ENCODE peak calls at places on chromosomes 16 and 17, in five cellular contexts. C, Z, R, W and Q are unnamed samples.

GRCh38 chr17:14813649-14814048 is 451.5 kb downstream of the PMP22 start:
- DNase-seq in C (no peak), Z (no peak), R (peak; percentile 39), W (no peak), Q (no peak)

GRCh38 chr17:68868708-68869107 is 86.5 kb downstream of the ABCA8 start:
- DNase-seq in C (no peak), Z (peak; percentile 32), R (no peak), W (no peak), Q (no peak)

GRCh38 chr17:21201302-21201602 is 12.7 kb downstream of the TMEM11 start:
- DNase-seq in C (no peak), Z (no peak), R (no peak), W (no peak), Q (no peak)

GRCh38 chr16:68005786-68006286 is 6.6 kb upstream of the DPEP2 start:
- DNase-seq in C (peak; percentile 43), Z (no peak), R (peak; percentile 81), W (no peak), Q (no peak)

GRCh38 chr16:15725641-15726240 is 75.7 kb downstream of the NDE1 start:
- DNase-seq in C (no peak), Z (no peak), R (no peak), W (no peak), Q (no peak)

GRCh38 chr16:73847090-73847489 is 449.5 kb upstream of the PSMD7 start:
- DNase-seq in C (no peak), Z (no peak), R (no peak), W (no peak), Q (no peak)

GRCh38 chr17:19456016-19456927 is 45.2 kb downstream of the RNF112 start:
- DNase-seq in C (no peak), Z (no peak), R (no peak), W (no peak), Q (no peak)

GRCh38 chr16:67167588-67167987 is 2.8 kb upstream of the NOL3 start:
- DNase-seq in C (no peak), Z (no peak), R (no peak), W (no peak), Q (no peak)

GRCh38 chr17:46719889-46720288 is 98.6 kb downstream of the WNT3 start:
- DNase-seq in C (no peak), Z (no peak), R (no peak), W (no peak), Q (no peak)

GRCh38 chr16:12704492-12705111 is 99.1 kb downstream of the CPPED1 start:
- DNase-seq in C (no peak), Z (no peak), R (no peak), W (no peak), Q (no peak)

GRCh38 chr17:80103686-80104085 is 2.3 kb downstream of the GAA start:
- DNase-seq in C (no peak), Z (no peak), R (peak; percentile 30), W (no peak), Q (no peak)

GRCh38 chr16:19119564-19119963 is 5.8 kb downstream of the ITPRIPL2 start:
- DNase-seq in C (no peak), Z (peak; percentile 85), R (no peak), W (peak; percentile 40), Q (no peak)

GRCh38 chr16:49437344-49437743 is 63.7 kb downstream of the C16orf78 start:
- DNase-seq in C (no peak), Z (no peak), R (no peak), W (no peak), Q (no peak)

GRCh38 chr16:49075709-49076108 is 205.9 kb downstream of the CBLN1 start:
- DNase-seq in C (no peak), Z (no peak), R (no peak), W (no peak), Q (no peak)

GRCh38 chr16:80459331-80459777 is 81.4 kb upstream of the DYNLRB2 start:
- DNase-seq in C (no peak), Z (peak; percentile 82), R (no peak), W (no peak), Q (no peak)

GRCh38 chr16:78608305-78608776 is 508.9 kb downstream of the WWOX start:
- DNase-seq in C (no peak), Z (no peak), R (no peak), W (no peak), Q (no peak)

GRCh38 chr17:48322060-48322459 is 108.0 kb downstream of the SKAP1 start:
- DNase-seq in C (no peak), Z (no peak), R (no peak), W (no peak), Q (no peak)

GRCh38 chr17:46726106-46726670 is 92.3 kb downstream of the WNT3 start:
- DNase-seq in C (no peak), Z (peak; percentile 63), R (no peak), W (no peak), Q (no peak)

GRCh38 chr17:77164483-77165030 is 23.8 kb downstream of the SEC14L1 start:
- DNase-seq in C (no peak), Z (peak; percentile 53), R (no peak), W (peak; percentile 97), Q (no peak)

GRCh38 chr17:65039349-65039988 is 17.1 kb downstream of the GNA13 start:
- DNase-seq in C (peak; percentile 91), Z (no peak), R (no peak), W (no peak), Q (no peak)

GRCh38 chr16:48158296-48158695 is 2.5 kb upstream of the ABCC12 start:
- DNase-seq in C (no peak), Z (peak; percentile 91), R (no peak), W (peak; percentile 37), Q (no peak)

GRCh38 chr16:68364601-68364998 is 53.8 kb downstream of the PRMT7 start:
- DNase-seq in C (no peak), Z (peak; percentile 23), R (no peak), W (no peak), Q (peak; percentile 94)

DNA sequence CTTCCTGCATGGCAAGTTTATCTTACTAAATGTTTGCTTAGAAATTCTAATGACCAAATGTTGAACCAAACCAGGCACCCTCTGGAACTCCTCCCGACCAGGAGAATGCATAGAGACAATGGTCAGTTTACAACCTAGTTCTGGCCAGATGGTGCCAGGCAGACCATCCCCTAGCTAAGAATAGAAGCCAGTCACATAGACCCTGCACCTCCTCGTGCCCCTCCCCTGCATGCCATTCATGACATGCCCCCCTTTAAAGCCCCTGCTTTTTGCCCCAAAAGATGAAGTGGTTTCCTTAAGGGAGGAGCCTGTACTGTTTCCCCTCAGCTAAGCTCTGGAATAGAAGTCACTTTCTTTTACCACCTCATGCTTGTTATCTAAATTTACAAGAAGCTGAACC is 6.6 kb upstream of the CPHXL start:
- DNase-seq in C (no peak), Z (no peak), R (no peak), W (no peak), Q (no peak)
- H3K27ac ChIP-seq in C (no peak overlapping the region), Z (no peak overlapping the region), R (peak overlapping the region; percentile 47), W (no peak overlapping the region), Q (peak overlapping the region; percentile 46)

DNA sequence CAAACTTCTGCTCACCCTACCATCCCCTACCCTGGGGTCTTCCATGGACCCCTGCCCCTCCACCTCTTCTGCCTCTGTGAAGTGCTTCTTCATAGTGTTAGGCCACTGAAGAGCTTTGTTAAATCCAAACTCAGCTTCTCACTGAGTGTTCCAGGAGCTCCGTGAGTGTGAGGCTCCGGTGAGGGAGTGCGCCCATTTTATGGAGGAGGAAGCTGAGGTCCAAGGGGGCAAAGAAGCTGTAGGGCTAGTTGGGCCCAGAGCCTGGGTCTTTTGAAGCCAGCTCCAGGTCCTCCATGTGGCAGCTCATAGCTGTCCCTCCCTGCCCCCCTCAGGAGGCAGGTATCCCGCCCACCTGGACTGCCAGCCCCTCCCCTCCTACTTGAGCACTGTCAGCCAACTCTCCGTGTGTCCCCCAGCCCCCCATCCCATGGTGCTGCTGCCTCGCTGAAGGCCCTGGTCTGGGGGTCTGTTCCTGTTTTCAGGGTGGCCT is 6.0 kb downstream of the FMNL1 start:
- DNase-seq in C (peak; percentile 23), Z (no peak), R (no peak), W (no peak), Q (no peak)
- H3K27ac ChIP-seq in C (peak overlapping the region; percentile 99), Z (no peak overlapping the region), R (peak overlapping the region; percentile 84), W (no peak overlapping the region), Q (peak overlapping the region; percentile 86)

DNA sequence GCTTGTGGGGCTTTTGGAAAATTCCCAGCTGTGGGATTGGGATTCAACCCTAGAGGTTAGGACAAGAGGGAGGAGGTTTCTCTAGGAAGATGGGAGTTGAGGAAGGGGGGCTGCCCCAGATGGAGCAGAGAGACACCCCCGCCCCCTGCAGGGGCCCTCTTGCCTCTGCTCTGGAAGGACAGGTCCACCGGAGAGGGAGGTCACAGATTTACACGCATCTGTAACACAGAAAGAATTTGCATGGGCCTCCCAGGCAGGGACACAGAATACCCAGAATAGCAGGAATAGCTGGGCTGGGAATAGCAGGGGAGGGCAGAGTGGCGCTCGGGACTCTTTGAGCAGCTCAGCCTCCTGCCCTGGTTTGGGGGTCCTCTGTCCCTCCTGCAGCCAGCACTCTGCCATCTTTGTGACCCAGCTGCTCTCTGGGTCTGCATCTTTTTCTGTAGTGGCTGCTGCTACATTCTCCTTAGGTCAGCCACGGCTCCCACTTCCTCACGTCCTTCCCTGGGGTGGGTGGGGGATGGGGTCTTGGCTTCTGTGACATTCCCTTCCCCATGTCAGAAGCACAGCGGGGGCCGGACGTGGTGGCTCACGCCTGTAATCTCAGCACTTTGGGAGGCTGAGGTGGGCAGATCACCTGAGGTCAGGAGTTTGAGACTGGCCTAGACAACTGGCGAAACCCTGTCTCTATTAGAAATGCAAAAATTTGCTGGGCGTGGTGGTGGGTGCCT is 33.9 kb upstream of the PLLP start:
- DNase-seq in C (no peak), Z (peak; percentile 45), R (no peak), W (peak; percentile 80), Q (no peak)
- H3K27ac ChIP-seq in C (no peak overlapping the region), Z (no peak overlapping the region), R (no peak overlapping the region), W (peak overlapping the region; percentile 78), Q (no peak overlapping the region)

GRCh38 chr16:27217256-27217655 is 13.9 kb downstream of the KDM8 start:
- DNase-seq in C (no peak), Z (peak; percentile 81), R (no peak), W (no peak), Q (peak; percentile 50)
- H3K27ac ChIP-seq in C (no peak overlapping the region), Z (no peak overlapping the region), R (no peak overlapping the region), W (no peak overlapping the region), Q (peak overlapping the region; percentile 54)